ENCODE peak calls at places on chromosomes 16 and 17, in ten cellular contexts. N, G, X, W, J, K, Y, S, O and C are unnamed samples.

GRCh38 chr17:56159764-56160394 is 6.6 kb downstream of the ANKFN1 start:
- DNase-seq in N (no peak), G (no peak), X (no peak), W (no peak), J (no peak), K (no peak), Y (no peak), S (no peak), O (no peak), C (no peak)

GRCh38 chr16:66551362-66551761 is 1.0 kb upstream of the CKLF start:
- DNase-seq in N (peak), G (no peak), X (peak), W (no peak), J (no peak), K (peak), Y (peak), S (no peak), O (peak), C (peak)

GRCh38 chr17:77148109-77148958 is 7.6 kb downstream of the SEC14L1 start:
- DNase-seq in N (no peak), G (no peak), X (no peak), W (no peak), J (no peak), K (no peak), Y (no peak), S (no peak), O (no peak), C (no peak)

GRCh38 chr16:85302848-85303353 is 190.6 kb upstream of the CIBAR2 start:
- DNase-seq in N (no peak), G (no peak), X (no peak), W (no peak), J (no peak), K (no peak), Y (no peak), S (no peak), O (no peak), C (no peak)

GRCh38 chr16:66228791-66229190 is 137.7 kb upstream of the CDH5 start:
- DNase-seq in N (peak), G (no peak), X (no peak), W (peak), J (no peak), K (peak), Y (no peak), S (no peak), O (no peak), C (no peak)

GRCh38 chr16:69938981-69939820 is 11.9 kb upstream of the CLEC18A start:
- DNase-seq in N (no peak), G (no peak), X (no peak), W (no peak), J (no peak), K (no peak), Y (no peak), S (no peak), O (no peak), C (no peak)

GRCh38 chr17:35930211-35931065 is at the start of gene RDM1:
- DNase-seq in N (peak), G (peak), X (peak), W (peak), J (peak), K (peak), Y (peak), S (peak), O (peak), C (peak)

GRCh38 chr17:74354123-74354522 is 7.5 kb downstream of the BTBD17 start:
- DNase-seq in N (no peak), G (no peak), X (peak), W (no peak), J (peak), K (peak), Y (no peak), S (no peak), O (peak), C (peak)

GRCh38 chr16:50207652-50208051 is 54.5 kb downstream of the TENT4B start:
- DNase-seq in N (peak), G (no peak), X (no peak), W (no peak), J (no peak), K (peak), Y (no peak), S (no peak), O (peak), C (no peak)

GRCh38 chr16:88672776-88673175 is 9.9 kb upstream of the MVD start:
- DNase-seq in N (no peak), G (no peak), X (peak), W (no peak), J (peak), K (no peak), Y (no peak), S (no peak), O (no peak), C (no peak)
- TF ChIP-seq CTCF in N (peak), G (no peak), X (peak), W (peak), J (no peak), K (peak), Y (no peak), S (no peak), O (peak), C (peak)

GRCh38 chr17:15444805-15445204 is 22.6 kb downstream of the CDRT4 start:
- DNase-seq in N (no peak), G (no peak), X (peak), W (no peak), J (no peak), K (no peak), Y (no peak), S (no peak), O (peak), C (no peak)

GRCh38 chr17:15448580-15448956 is 18.9 kb downstream of the CDRT4 start:
- DNase-seq in N (no peak), G (no peak), X (no peak), W (no peak), J (no peak), K (no peak), Y (no peak), S (no peak), O (no peak), C (no peak)

GRCh38 chr17:15447928-15448579 is 19.4 kb downstream of the CDRT4 start:
- DNase-seq in N (no peak), G (no peak), X (peak), W (no peak), J (peak), K (no peak), Y (no peak), S (no peak), O (no peak), C (no peak)

GRCh38 chr17:15442316-15443185 is 24.9 kb downstream of the CDRT4 start:
- DNase-seq in N (no peak), G (no peak), X (no peak), W (no peak), J (no peak), K (no peak), Y (no peak), S (no peak), O (no peak), C (peak)

GRCh38 chr17:15446036-15446435 is 21.4 kb downstream of the CDRT4 start:
- DNase-seq in N (no peak), G (no peak), X (no peak), W (no peak), J (no peak), K (no peak), Y (no peak), S (no peak), O (no peak), C (no peak)
- TF ChIP-seq CTCF in N (no peak), G (no peak), X (peak), W (no peak), J (no peak), K (peak), Y (no peak), S (no peak), O (peak), C (no peak)

GRCh38 chr16:74896389-74897370 is 88.2 kb downstream of the WDR59 start:
- DNase-seq in N (peak), G (peak), X (no peak), W (no peak), J (no peak), K (peak), Y (no peak), S (no peak), O (peak), C (no peak)
- TF ChIP-seq CTCF in N (no peak), G (no peak), X (no peak), W (no peak), J (no peak), K (no peak), Y (no peak), S (no peak), O (no peak), C (no peak)

GRCh38 chr17:15377200-15377599 is 35.8 kb upstream of the TEKT3 start:
- DNase-seq in N (peak), G (no peak), X (no peak), W (no peak), J (no peak), K (peak), Y (no peak), S (no peak), O (peak), C (no peak)
- TF ChIP-seq CTCF in N (no peak), G (no peak), X (no peak), W (no peak), J (no peak), K (peak), Y (no peak), S (no peak), O (peak), C (no peak)

GRCh38 chr17:34582185-34582900 is 3.0 kb downstream of the TMEM132E start:
- DNase-seq in N (no peak), G (no peak), X (no peak), W (no peak), J (no peak), K (no peak), Y (no peak), S (no peak), O (no peak), C (no peak)

GRCh38 chr17:34586346-34586846 is 7.0 kb downstream of the TMEM132E start:
- DNase-seq in N (no peak), G (no peak), X (no peak), W (no peak), J (no peak), K (no peak), Y (no peak), S (no peak), O (no peak), C (no peak)

GRCh38 chr17:34581446-34582184 is 2.2 kb downstream of the TMEM132E start:
- DNase-seq in N (no peak), G (no peak), X (peak), W (no peak), J (no peak), K (no peak), Y (no peak), S (no peak), O (no peak), C (no peak)

GRCh38 chr17:34582901-34583245 is 3.5 kb downstream of the TMEM132E start:
- DNase-seq in N (no peak), G (no peak), X (no peak), W (no peak), J (no peak), K (no peak), Y (no peak), S (no peak), O (no peak), C (no peak)

DNA sequence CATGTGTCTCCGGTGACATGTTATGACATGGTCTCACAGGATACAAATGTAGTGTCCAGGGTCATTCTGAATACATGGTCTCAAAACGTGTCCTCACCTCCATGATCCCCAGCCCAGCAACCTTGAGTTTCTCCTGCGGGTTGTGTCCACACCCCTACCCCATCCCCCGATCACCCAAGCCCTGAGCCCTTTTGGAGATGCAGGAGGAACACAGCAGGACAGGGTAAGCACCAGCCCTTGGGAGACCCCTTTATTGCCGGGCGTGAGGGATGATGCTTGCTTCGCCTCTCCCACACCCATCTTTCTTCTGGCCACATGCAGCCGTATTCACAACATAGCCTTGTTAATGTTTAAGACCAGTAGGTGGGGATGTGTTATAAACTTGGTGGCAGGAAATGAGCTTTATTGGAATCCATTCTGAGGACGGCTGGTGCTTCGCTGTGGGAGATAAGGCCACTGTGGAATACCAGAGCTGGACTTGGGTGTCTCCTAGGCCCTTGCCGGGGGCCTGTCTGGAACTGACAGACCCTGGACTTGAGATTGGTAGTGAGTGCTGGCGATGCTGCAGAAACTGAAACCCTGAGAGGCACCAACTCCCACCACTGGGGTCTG is 5.5 kb downstream of the TMEM132E start:
- DNase-seq in N (peak), G (peak), X (no peak), W (no peak), J (no peak), K (peak), Y (no peak), S (no peak), O (peak), C (no peak)
- TF ChIP-seq CTCF in N (peak), G (no peak), X (no peak), W (peak), J (no peak), K (peak), Y (no peak), S (no peak), O (peak), C (peak)

DNA sequence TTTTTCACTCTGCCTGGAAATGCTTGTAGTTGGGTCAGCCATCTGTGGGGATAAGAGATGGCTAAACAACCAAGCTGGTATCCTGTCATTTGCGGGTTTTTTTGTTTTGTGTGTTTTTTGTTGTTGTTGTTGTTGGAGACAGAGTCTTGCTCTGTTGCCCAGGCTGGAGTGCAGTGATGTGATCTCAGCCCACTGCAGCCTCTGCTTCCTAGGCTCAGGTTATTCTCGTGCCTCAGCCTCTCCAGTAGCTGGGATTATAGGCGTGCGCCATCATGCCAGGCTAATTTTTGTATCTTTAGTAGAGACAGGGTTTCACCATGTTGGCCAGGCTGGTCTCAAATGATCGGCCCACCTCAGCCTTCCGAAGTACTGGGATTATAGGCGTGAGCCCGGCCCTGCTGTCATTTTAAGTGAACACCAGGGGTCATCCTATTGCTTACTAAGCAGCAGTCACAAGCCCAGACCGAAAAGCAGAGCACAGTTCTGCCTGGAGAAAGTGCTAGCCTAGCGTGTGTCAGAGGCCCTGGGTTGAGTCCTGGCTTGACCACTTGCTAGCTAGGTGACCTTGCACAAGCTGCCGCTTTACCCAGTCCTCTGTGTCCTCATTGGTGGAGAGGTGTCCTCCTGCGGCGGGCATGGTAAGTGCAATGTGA is 4.6 kb downstream of the SMCR8 start:
- DNase-seq in N (peak), G (no peak), X (peak), W (peak), J (no peak), K (peak), Y (no peak), S (no peak), O (peak), C (peak)
- TF ChIP-seq CTCF in N (peak), G (no peak), X (no peak), W (peak), J (peak), K (peak), Y (no peak), S (peak), O (peak), C (peak)

DNA sequence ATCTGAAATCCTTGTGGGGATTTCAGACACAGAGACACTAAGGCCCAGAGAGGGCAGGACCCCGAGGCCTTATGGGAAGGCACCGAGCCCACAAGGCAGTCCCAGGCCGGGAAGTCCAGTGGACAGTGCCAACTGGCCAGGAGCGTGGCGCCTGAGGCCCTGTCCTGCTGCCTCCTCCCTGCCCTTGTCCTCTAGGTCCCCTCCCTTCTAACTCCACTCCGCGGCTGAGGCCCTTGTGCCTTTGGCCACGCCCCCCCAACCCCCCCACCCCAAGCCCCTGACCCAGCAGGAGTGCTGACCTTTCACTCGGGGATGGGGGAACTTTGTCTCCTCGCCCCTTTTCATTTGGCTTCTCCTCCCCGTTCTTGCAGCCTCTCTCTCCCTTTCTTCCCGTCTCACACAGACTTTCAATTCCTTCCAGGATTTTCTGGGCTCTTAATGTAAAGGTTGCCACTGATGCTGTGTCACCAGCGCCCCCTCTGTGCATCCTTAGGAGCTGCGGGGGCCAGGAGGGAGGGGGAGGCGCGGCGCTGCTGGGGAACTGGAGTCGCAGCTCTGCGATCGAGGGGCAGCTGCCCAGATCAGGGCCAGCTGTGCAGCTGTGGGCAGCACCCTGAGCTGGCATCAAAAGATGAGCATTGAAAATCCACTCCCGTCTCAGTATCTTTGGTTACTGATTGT is 29.1 kb downstream of the CRHR1 start:
- DNase-seq in N (no peak), G (no peak), X (peak), W (no peak), J (no peak), K (no peak), Y (no peak), S (no peak), O (no peak), C (peak)
- TF ChIP-seq CTCF in N (peak), G (no peak), X (peak), W (peak), J (no peak), K (no peak), Y (no peak), S (peak), O (peak), C (peak)

DNA sequence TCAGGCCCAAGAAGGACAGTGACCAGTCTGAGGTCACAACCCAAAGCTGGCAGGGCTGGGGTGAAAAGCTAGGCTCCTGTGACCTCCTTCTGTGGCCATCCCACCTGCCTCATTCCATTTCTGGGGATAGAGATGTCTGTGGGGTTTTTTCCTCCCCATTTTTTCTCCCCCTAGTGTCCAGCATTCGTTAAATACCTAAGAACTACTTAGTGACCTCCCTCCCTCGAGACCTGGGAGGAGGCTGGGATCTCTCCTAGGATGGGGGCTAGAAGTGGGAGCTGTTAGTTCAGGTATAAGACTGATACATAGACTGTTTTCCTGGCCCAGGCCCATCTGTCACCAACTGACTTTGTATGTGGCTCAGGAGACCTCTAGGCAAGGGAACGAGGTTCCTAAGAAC is 20.5 kb upstream of the STAC2 start:
- DNase-seq in N (no peak), G (no peak), X (no peak), W (no peak), J (no peak), K (no peak), Y (no peak), S (no peak), O (no peak), C (no peak)
- TF ChIP-seq CTCF in N (no peak), G (no peak), X (no peak), W (peak), J (no peak), K (peak), Y (no peak), S (no peak), O (no peak), C (peak)

DNA sequence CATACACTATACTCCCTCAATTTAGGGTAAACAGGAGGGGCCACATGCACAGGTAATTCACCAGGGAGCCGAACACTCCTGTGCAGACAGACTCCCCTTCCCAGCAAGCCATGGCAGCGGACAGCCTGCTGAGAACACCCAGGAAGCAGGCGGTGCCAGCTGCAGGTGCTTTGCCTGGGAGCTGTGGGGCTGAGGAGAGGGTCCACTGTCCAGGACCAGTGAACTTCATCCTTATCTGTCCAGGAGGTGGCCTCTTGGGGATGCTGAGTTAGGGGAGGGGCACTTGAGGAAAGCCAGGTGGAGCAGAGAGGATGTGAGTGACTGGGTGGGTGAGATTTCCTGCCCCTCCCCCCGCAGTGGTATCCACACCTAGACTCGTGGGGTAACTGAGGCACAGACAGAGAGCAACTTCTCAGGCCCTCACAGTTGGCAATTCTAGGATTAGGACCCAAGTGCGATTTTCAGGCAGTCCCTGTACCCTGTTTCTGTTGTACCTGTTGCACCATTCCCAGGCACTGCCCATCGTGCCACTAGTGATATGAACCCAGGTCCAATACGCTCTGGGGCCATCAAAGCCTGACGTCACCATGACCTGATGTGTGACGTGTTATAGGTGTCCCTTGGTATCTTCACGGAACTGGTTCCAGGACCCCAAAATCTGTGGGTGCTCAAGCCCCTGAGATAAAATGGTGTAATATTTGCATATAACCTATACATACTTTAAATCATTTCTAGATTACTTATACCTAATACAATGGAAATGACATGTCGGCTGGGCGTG is 1.2 kb downstream of the GRN start:
- DNase-seq in N (no peak), G (no peak), X (no peak), W (no peak), J (no peak), K (no peak), Y (no peak), S (no peak), O (no peak), C (no peak)
- TF ChIP-seq CTCF in N (no peak), G (peak), X (no peak), W (no peak), J (no peak), K (no peak), Y (no peak), S (no peak), O (no peak), C (no peak)

DNA sequence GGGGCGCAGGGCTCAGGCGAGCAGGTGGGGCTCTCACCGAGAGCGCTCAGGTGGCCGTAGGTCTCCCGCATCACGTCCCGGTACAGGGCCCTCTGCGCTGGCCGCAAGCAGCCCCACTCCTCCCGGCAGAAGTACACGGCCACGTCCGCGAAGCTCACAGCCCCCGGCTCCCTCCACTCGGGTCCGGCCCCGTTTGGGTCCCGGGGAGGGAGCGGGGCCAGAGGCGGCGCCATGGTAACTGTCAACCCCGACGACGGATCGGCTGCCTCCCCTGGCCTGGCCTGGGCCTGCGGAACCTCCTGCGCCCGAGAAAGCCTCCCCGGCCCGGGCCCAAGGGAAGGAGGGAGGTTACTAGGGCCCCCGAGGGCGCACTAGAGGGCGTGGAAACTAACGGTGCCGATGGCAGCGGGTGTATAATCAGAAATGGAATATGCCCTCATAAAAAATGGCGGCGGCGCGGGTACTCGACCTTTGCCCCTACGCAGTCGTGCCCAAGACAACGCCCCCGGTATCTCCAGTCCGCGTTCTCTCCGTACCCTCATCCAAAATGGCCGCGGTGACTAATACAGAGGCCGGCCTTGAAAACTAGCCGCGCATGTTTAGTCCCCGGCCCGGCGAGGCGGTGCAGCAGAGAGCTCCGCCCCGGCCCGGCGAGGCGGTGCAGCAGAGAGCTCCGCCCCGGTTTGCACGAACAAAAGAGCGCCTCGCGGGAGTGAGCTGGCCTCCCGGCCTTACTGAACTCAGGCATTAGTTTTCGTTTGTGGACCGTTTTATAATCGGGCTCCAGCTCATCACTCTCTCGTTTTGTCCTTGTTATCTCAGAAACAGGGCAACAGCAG is at the start of gene ZNF764:
- DNase-seq in N (peak), G (peak), X (peak), W (peak), J (peak), K (peak), Y (peak), S (peak), O (peak), C (peak)
- TF ChIP-seq CTCF in N (no peak), G (no peak), X (no peak), W (no peak), J (no peak), K (no peak), Y (peak), S (no peak), O (no peak), C (no peak)